ENCODE peak calls at places on chromosomes 4 and X, in four cellular contexts. X is stimulated activated CD8-positive, alpha-beta memory T cell treated with anti-CD3 and anti-CD28 coated beads, Interleukin-4, amount 100 ng/mL, for 1 hour; V is K562; L is NCI-H748 treated with DMSO at 0.1 percent for 48 hours. D is an unnamed sample.

GRCh38 chrX:136047001-136047642 is 61.9 kb downstream of the SLC9A6 start:
- DNase-seq in X (no peak), V (no peak), L (no peak), D (no peak)

GRCh38 chrX:21153503-21153902 is 220.7 kb upstream of the CNKSR2 start:
- DNase-seq in X (no peak), V (no peak), L (no peak), D (no peak)

GRCh38 chr4:84381759-84382158 is 117.3 kb downstream of the NKX6-1 start:
- DNase-seq in X (no peak), V (no peak), L (no peak), D (no peak)

GRCh38 chr4:56643596-56643995 is 37.5 kb downstream of the HOPX start:
- DNase-seq in X (no peak), V (no peak), L (no peak), D (no peak)

GRCh38 chrX:11117751-11118150 is 6.6 kb downstream of the HCCS start:
- DNase-seq in X (no peak), V (no peak), L (no peak), D (no peak)

GRCh38 chr4:102687373-102687981 is 73.3 kb downstream of the MANBA start:
- DNase-seq in X (no peak), V (no peak), L (no peak), D (no peak)

GRCh38 chr4:152936446-152937279 is 540 bp downstream of the FHDC1 start:
- DNase-seq in X (no peak), V (peak), L (peak), D (peak)

GRCh38 chrX:129581904-129582303 is 41.8 kb downstream of the OCRL start:
- DNase-seq in X (no peak), V (no peak), L (no peak), D (no peak)

GRCh38 chr4:726235-726787 is 20.7 kb downstream of the PCGF3 start:
- DNase-seq in X (no peak), V (no peak), L (no peak), D (no peak)

GRCh38 chr4:89358935-89359364 is 51.4 kb upstream of the GPRIN3 start:
- DNase-seq in X (no peak), V (no peak), L (no peak), D (peak)

GRCh38 chrX:18970465-18970864 is 13.4 kb downstream of the PHKA2 start:
- DNase-seq in X (no peak), V (no peak), L (no peak), D (no peak)

GRCh38 chrX:25968920-25969319 is 169.2 kb upstream of the MAGEB18 start:
- DNase-seq in X (no peak), V (peak), L (peak), D (peak)

GRCh38 chr4:122674371-122674770 is 53.5 kb upstream of the IL21 start:
- DNase-seq in X (no peak), V (no peak), L (no peak), D (no peak)

GRCh38 chr4:152949930-152950329 is 13.8 kb downstream of the FHDC1 start:
- DNase-seq in X (no peak), V (no peak), L (no peak), D (no peak)

GRCh38 chrX:102029026-102029425 is 96.5 kb upstream of the TCEAL2 start:
- DNase-seq in X (no peak), V (no peak), L (no peak), D (no peak)

GRCh38 chrX:79365591-79365990 is 1.5 kb downstream of the ITM2A start:
- DNase-seq in X (no peak), V (no peak), L (no peak), D (no peak)

GRCh38 chrX:71935542-71935941 is 24.9 kb downstream of the NHSL2 start:
- DNase-seq in X (no peak), V (no peak), L (no peak), D (no peak)

GRCh38 chr4:158163941-158164665 is 8.7 kb downstream of the GASK1B start:
- DNase-seq in X (no peak), V (no peak), L (no peak), D (no peak)

GRCh38 chr4:4618846-4619245 is 77.0 kb upstream of the STX18 start:
- DNase-seq in X (no peak), V (no peak), L (no peak), D (no peak)

GRCh38 chr4:169272265-169272886 is 1.6 kb upstream of the SH3RF1 start:
- DNase-seq in X (no peak), V (no peak), L (no peak), D (no peak)

GRCh38 chrX:109856974-109857373 is 123.9 kb upstream of the ACSL4 start:
- DNase-seq in X (no peak), V (peak), L (peak), D (peak)

GRCh38 chr4:184328022-184328736 is 110.5 kb upstream of the ENPP6 start:
- DNase-seq in X (no peak), V (no peak), L (no peak), D (no peak)

GRCh38 chrX:115892787-115893671 is 277.5 kb upstream of the AGTR2 start:
- DNase-seq in X (no peak), V (peak), L (no peak), D (peak)

GRCh38 chr4:80309301-80310004 is 26.1 kb upstream of the CFAP299 start:
- DNase-seq in X (no peak), V (no peak), L (no peak), D (no peak)

GRCh38 chr4:122562436-122562835 is 58.4 kb downstream of the IL21 start:
- DNase-seq in X (no peak), V (no peak), L (no peak), D (no peak)

GRCh38 chr4:3009422-3009821 is 46.1 kb downstream of the GRK4 start:
- DNase-seq in X (no peak), V (no peak), L (no peak), D (no peak)

GRCh38 chr4:121479801-121480200 is 99.0 kb upstream of the QRFPR start:
- DNase-seq in X (no peak), V (no peak), L (no peak), D (no peak)

GRCh38 chrX:128106630-128107029 is 54.4 kb upstream of the ACTRT1 start:
- DNase-seq in X (no peak), V (no peak), L (peak), D (peak)

GRCh38 chrX:29506729-29507128 is 708.6 kb upstream of the MAGEB2 start:
- DNase-seq in X (no peak), V (no peak), L (no peak), D (no peak)

GRCh38 chr4:187598246-187598645 is 397.3 kb upstream of the ZFP42 start:
- DNase-seq in X (no peak), V (no peak), L (no peak), D (no peak)

GRCh38 chrX:17919896-17920446 is 58.9 kb upstream of the RAI2 start:
- DNase-seq in X (no peak), V (peak), L (no peak), D (no peak)

GRCh38 chr4:109368661-109369060 is 65.0 kb upstream of the SEC24B start:
- DNase-seq in X (no peak), V (no peak), L (no peak), D (no peak)

GRCh38 chr4:151484396-151485102 is 75.6 kb downstream of the FHIP1A start:
- DNase-seq in X (no peak), V (no peak), L (no peak), D (no peak)

D was measured in HEK293T.